ENCODE peak calls at places on chromosomes 3 and 15, in nine cellular contexts. One of them, this sample, is unnamed.

GRCh38 chr15:83498801-83499200 is 51.7 kb downstream of the SH3GL3 start:
- DNase-seq in left ventricle myocardium inferior: no peak
- DNase-seq in NB4: no peak
- DNase-seq in astrocyte of the spinal cord: no peak
- DNase-seq in gastrocnemius medialis: no peak
- DNase-seq in heart left ventricle: no peak
- DNase-seq in neural crest cell: no peak
- DNase-seq in breast epithelium: no peak
- DNase-seq in A549: no peak
- DNase-seq in this sample: no peak

GRCh38 chr3:100042577-100042981 is 71.7 kb downstream of the FILIP1L start:
- DNase-seq in left ventricle myocardium inferior: no peak
- DNase-seq in NB4: no peak
- DNase-seq in astrocyte of the spinal cord: no peak
- DNase-seq in gastrocnemius medialis: no peak
- DNase-seq in heart left ventricle: no peak
- DNase-seq in neural crest cell: no peak
- DNase-seq in breast epithelium: no peak
- DNase-seq in A549: no peak
- DNase-seq in this sample: no peak

GRCh38 chr15:66923438-66923881 is 141.9 kb upstream of the SMAD3 start:
- DNase-seq in left ventricle myocardium inferior: no peak
- DNase-seq in NB4: peak; percentile 40
- DNase-seq in astrocyte of the spinal cord: peak; percentile 14
- DNase-seq in gastrocnemius medialis: no peak
- DNase-seq in heart left ventricle: no peak
- DNase-seq in neural crest cell: peak; percentile 50
- DNase-seq in breast epithelium: no peak
- DNase-seq in A549: peak; percentile 64
- DNase-seq in this sample: no peak

GRCh38 chr3:52396907-52397591 is 47.9 kb downstream of the SEMA3G start:
- DNase-seq in left ventricle myocardium inferior: peak; percentile 6
- DNase-seq in NB4: no peak
- DNase-seq in astrocyte of the spinal cord: no peak
- DNase-seq in gastrocnemius medialis: no peak
- DNase-seq in heart left ventricle: no peak
- DNase-seq in neural crest cell: no peak
- DNase-seq in breast epithelium: no peak
- DNase-seq in A549: no peak
- DNase-seq in this sample: no peak

GRCh38 chr15:48385431-48385830 is 54.2 kb downstream of the DUT start:
- DNase-seq in left ventricle myocardium inferior: no peak
- DNase-seq in NB4: no peak
- DNase-seq in astrocyte of the spinal cord: peak; percentile 97
- DNase-seq in gastrocnemius medialis: no peak
- DNase-seq in heart left ventricle: no peak
- DNase-seq in neural crest cell: no peak
- DNase-seq in breast epithelium: no peak
- DNase-seq in A549: no peak
- DNase-seq in this sample: no peak

GRCh38 chr3:36124118-36124796 is 256.0 kb upstream of the STAC start:
- DNase-seq in left ventricle myocardium inferior: no peak
- DNase-seq in NB4: peak; percentile 9
- DNase-seq in astrocyte of the spinal cord: peak; percentile 65
- DNase-seq in gastrocnemius medialis: no peak
- DNase-seq in heart left ventricle: no peak
- DNase-seq in neural crest cell: peak; percentile 6
- DNase-seq in breast epithelium: no peak
- DNase-seq in A549: peak; percentile 67
- DNase-seq in this sample: no peak

GRCh38 chr3:195692361-195692700 is 28.4 kb upstream of the MUC20 start:
- DNase-seq in left ventricle myocardium inferior: no peak
- DNase-seq in NB4: no peak
- DNase-seq in astrocyte of the spinal cord: no peak
- DNase-seq in gastrocnemius medialis: no peak
- DNase-seq in heart left ventricle: no peak
- DNase-seq in neural crest cell: no peak
- DNase-seq in breast epithelium: no peak
- DNase-seq in A549: no peak
- DNase-seq in this sample: no peak

GRCh38 chr15:42158941-42159340 is 2.5 kb upstream of the PLA2G4F start:
- DNase-seq in left ventricle myocardium inferior: no peak
- DNase-seq in NB4: no peak
- DNase-seq in astrocyte of the spinal cord: no peak
- DNase-seq in gastrocnemius medialis: no peak
- DNase-seq in heart left ventricle: no peak
- DNase-seq in neural crest cell: no peak
- DNase-seq in breast epithelium: no peak
- DNase-seq in A549: no peak
- DNase-seq in this sample: no peak

GRCh38 chr3:171261487-171261886 is 198.7 kb downstream of the TNIK start:
- DNase-seq in left ventricle myocardium inferior: no peak
- DNase-seq in NB4: no peak
- DNase-seq in astrocyte of the spinal cord: peak; percentile 26
- DNase-seq in gastrocnemius medialis: no peak
- DNase-seq in heart left ventricle: no peak
- DNase-seq in neural crest cell: no peak
- DNase-seq in breast epithelium: no peak
- DNase-seq in A549: peak; percentile 61
- DNase-seq in this sample: no peak

GRCh38 chr3:165895919-165896318 is 58.7 kb upstream of the BCHE start:
- DNase-seq in left ventricle myocardium inferior: no peak
- DNase-seq in NB4: peak; percentile 45
- DNase-seq in astrocyte of the spinal cord: no peak
- DNase-seq in gastrocnemius medialis: no peak
- DNase-seq in heart left ventricle: no peak
- DNase-seq in neural crest cell: peak; percentile 29
- DNase-seq in breast epithelium: no peak
- DNase-seq in A549: peak; percentile 29
- DNase-seq in this sample: no peak

GRCh38 chr3:13700889-13701288 is 152.0 kb downstream of the FBLN2 start:
- DNase-seq in left ventricle myocardium inferior: no peak
- DNase-seq in NB4: no peak
- DNase-seq in astrocyte of the spinal cord: no peak
- DNase-seq in gastrocnemius medialis: no peak
- DNase-seq in heart left ventricle: peak; percentile 36
- DNase-seq in neural crest cell: no peak
- DNase-seq in breast epithelium: no peak
- DNase-seq in A549: no peak
- DNase-seq in this sample: no peak

GRCh38 chr15:81612631-81613030 is 238.6 kb upstream of the TMC3 start:
- DNase-seq in left ventricle myocardium inferior: no peak
- DNase-seq in NB4: no peak
- DNase-seq in astrocyte of the spinal cord: no peak
- DNase-seq in gastrocnemius medialis: no peak
- DNase-seq in heart left ventricle: no peak
- DNase-seq in neural crest cell: no peak
- DNase-seq in breast epithelium: no peak
- DNase-seq in A549: no peak
- DNase-seq in this sample: no peak

GRCh38 chr3:53796161-53796560 is 50.1 kb downstream of the CHDH start:
- DNase-seq in left ventricle myocardium inferior: peak; percentile 67
- DNase-seq in NB4: no peak
- DNase-seq in astrocyte of the spinal cord: no peak
- DNase-seq in gastrocnemius medialis: no peak
- DNase-seq in heart left ventricle: peak; percentile 82
- DNase-seq in neural crest cell: no peak
- DNase-seq in breast epithelium: no peak
- DNase-seq in A549: no peak
- DNase-seq in this sample: no peak

GRCh38 chr3:14863324-14864100 is 44.8 kb downstream of the FGD5 start:
- DNase-seq in left ventricle myocardium inferior: no peak
- DNase-seq in NB4: peak; percentile 12
- DNase-seq in astrocyte of the spinal cord: no peak
- DNase-seq in gastrocnemius medialis: no peak
- DNase-seq in heart left ventricle: no peak
- DNase-seq in neural crest cell: no peak
- DNase-seq in breast epithelium: no peak
- DNase-seq in A549: no peak
- DNase-seq in this sample: no peak
- TF ChIP-seq CTCF in left ventricle myocardium inferior: peak; percentile 45
- TF ChIP-seq CTCF in NB4: peak; percentile 22
- TF ChIP-seq CTCF in astrocyte of the spinal cord: peak; percentile 20
- TF ChIP-seq CTCF in gastrocnemius medialis: no peak
- TF ChIP-seq CTCF in heart left ventricle: peak; percentile 32
- TF ChIP-seq CTCF in neural crest cell: peak; percentile 18
- TF ChIP-seq CTCF in breast epithelium: peak; percentile 12
- TF ChIP-seq CTCF in A549: no peak
- TF ChIP-seq CTCF in this sample: no peak

GRCh38 chr15:63160638-63161037 is 3.4 kb upstream of the RPS27L start:
- DNase-seq in left ventricle myocardium inferior: no peak
- DNase-seq in NB4: no peak
- DNase-seq in astrocyte of the spinal cord: no peak
- DNase-seq in gastrocnemius medialis: no peak
- DNase-seq in heart left ventricle: no peak
- DNase-seq in neural crest cell: no peak
- DNase-seq in breast epithelium: no peak
- DNase-seq in A549: no peak
- DNase-seq in this sample: no peak

GRCh38 chr15:63165166-63165859 is 8.0 kb upstream of the RPS27L start:
- DNase-seq in left ventricle myocardium inferior: no peak
- DNase-seq in NB4: no peak
- DNase-seq in astrocyte of the spinal cord: no peak
- DNase-seq in gastrocnemius medialis: no peak
- DNase-seq in heart left ventricle: no peak
- DNase-seq in neural crest cell: no peak
- DNase-seq in breast epithelium: no peak
- DNase-seq in A549: no peak
- DNase-seq in this sample: no peak

GRCh38 chr15:63169796-63170195 is 12.5 kb upstream of the RPS27L start:
- DNase-seq in left ventricle myocardium inferior: no peak
- DNase-seq in NB4: no peak
- DNase-seq in astrocyte of the spinal cord: no peak
- DNase-seq in gastrocnemius medialis: peak; percentile 72
- DNase-seq in heart left ventricle: no peak
- DNase-seq in neural crest cell: no peak
- DNase-seq in breast epithelium: no peak
- DNase-seq in A549: no peak
- DNase-seq in this sample: no peak

GRCh38 chr15:63166219-63166618 is 8.9 kb upstream of the RPS27L start:
- DNase-seq in left ventricle myocardium inferior: no peak
- DNase-seq in NB4: peak; percentile 63
- DNase-seq in astrocyte of the spinal cord: no peak
- DNase-seq in gastrocnemius medialis: no peak
- DNase-seq in heart left ventricle: no peak
- DNase-seq in neural crest cell: no peak
- DNase-seq in breast epithelium: no peak
- DNase-seq in A549: peak; percentile 36
- DNase-seq in this sample: no peak
- TF ChIP-seq CTCF in left ventricle myocardium inferior: no peak
- TF ChIP-seq CTCF in NB4: peak; percentile 16
- TF ChIP-seq CTCF in astrocyte of the spinal cord: no peak
- TF ChIP-seq CTCF in gastrocnemius medialis: no peak
- TF ChIP-seq CTCF in heart left ventricle: no peak
- TF ChIP-seq CTCF in neural crest cell: no peak
- TF ChIP-seq CTCF in breast epithelium: no peak
- TF ChIP-seq CTCF in A549: no peak
- TF ChIP-seq CTCF in this sample: no peak

GRCh38 chr3:42600958-42601675 is 631 bp downstream of the NKTR start:
- DNase-seq in left ventricle myocardium inferior: peak; percentile 72
- DNase-seq in NB4: peak; percentile 86
- DNase-seq in astrocyte of the spinal cord: peak; percentile 64
- DNase-seq in gastrocnemius medialis: peak; percentile 43
- DNase-seq in heart left ventricle: peak; percentile 81
- DNase-seq in neural crest cell: no peak
- DNase-seq in breast epithelium: peak; percentile 65
- DNase-seq in A549: peak; percentile 62
- DNase-seq in this sample: peak; percentile 39
- TF ChIP-seq CTCF in left ventricle myocardium inferior: no peak
- TF ChIP-seq CTCF in NB4: no peak
- TF ChIP-seq CTCF in astrocyte of the spinal cord: no peak
- TF ChIP-seq CTCF in gastrocnemius medialis: peak; percentile 20
- TF ChIP-seq CTCF in heart left ventricle: no peak
- TF ChIP-seq CTCF in neural crest cell: peak; percentile 30
- TF ChIP-seq CTCF in breast epithelium: peak; percentile 36
- TF ChIP-seq CTCF in A549: no peak
- TF ChIP-seq CTCF in this sample: no peak

GRCh38 chr3:168511428-168512014 is 415.8 kb upstream of the GOLIM4 start:
- DNase-seq in left ventricle myocardium inferior: no peak
- DNase-seq in NB4: peak; percentile 6
- DNase-seq in astrocyte of the spinal cord: peak; percentile 17
- DNase-seq in gastrocnemius medialis: no peak
- DNase-seq in heart left ventricle: no peak
- DNase-seq in neural crest cell: no peak
- DNase-seq in breast epithelium: no peak
- DNase-seq in A549: peak; percentile 0
- DNase-seq in this sample: no peak
- TF ChIP-seq CTCF in left ventricle myocardium inferior: peak; percentile 69
- TF ChIP-seq CTCF in NB4: peak; percentile 50
- TF ChIP-seq CTCF in astrocyte of the spinal cord: peak; percentile 63
- TF ChIP-seq CTCF in gastrocnemius medialis: no peak
- TF ChIP-seq CTCF in heart left ventricle: peak; percentile 34
- TF ChIP-seq CTCF in neural crest cell: peak; percentile 76
- TF ChIP-seq CTCF in breast epithelium: no peak
- TF ChIP-seq CTCF in A549: peak; percentile 30
- TF ChIP-seq CTCF in this sample: no peak

DNA sequence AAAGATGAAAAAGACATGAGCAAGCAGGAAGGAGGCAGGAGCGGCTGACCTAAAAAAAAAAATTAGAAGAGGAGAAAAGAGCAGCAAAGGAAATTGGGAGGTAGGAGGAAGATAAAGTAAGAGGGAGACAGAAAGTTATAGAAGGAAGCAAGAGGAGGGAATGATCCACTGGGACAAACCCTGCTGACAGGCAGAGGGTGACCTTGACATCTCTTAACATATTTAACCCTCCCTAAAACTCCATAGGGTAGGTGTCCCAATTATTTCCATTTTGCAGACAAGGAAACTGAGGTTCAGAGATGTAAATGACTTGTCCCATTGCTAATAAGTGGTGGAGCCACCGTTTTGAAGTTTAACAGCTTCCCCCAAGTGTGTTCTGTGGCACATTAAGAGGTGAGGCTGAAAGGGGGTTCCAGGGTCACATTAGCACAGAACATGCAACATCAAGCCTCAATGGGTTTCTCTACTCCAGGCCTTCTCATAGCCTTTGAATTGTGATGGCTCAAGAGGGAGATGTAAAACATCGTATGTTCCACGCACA is 37.4 kb upstream of the PRICKLE2 start:
- DNase-seq in left ventricle myocardium inferior: no peak
- DNase-seq in NB4: no peak
- DNase-seq in astrocyte of the spinal cord: no peak
- DNase-seq in gastrocnemius medialis: no peak
- DNase-seq in heart left ventricle: no peak
- DNase-seq in neural crest cell: no peak
- DNase-seq in breast epithelium: no peak
- DNase-seq in A549: no peak
- DNase-seq in this sample: no peak
- TF ChIP-seq CTCF in left ventricle myocardium inferior: no peak
- TF ChIP-seq CTCF in NB4: no peak
- TF ChIP-seq CTCF in astrocyte of the spinal cord: peak; percentile 2
- TF ChIP-seq CTCF in gastrocnemius medialis: no peak
- TF ChIP-seq CTCF in heart left ventricle: no peak
- TF ChIP-seq CTCF in neural crest cell: no peak
- TF ChIP-seq CTCF in breast epithelium: no peak
- TF ChIP-seq CTCF in A549: no peak
- TF ChIP-seq CTCF in this sample: no peak